ENCODE peak calls at places on chromosomes 5 and 9, in seven cellular contexts. S, P, C, A, E, K and M are unnamed samples.

GRCh38 chr9:135608999-135609317 is 30.4 kb downstream of the GLT6D1 start:
- DNase-seq in S (no peak), P (no peak), C (no peak), A (no peak), E (no peak), K (no peak), M (no peak)

GRCh38 chr5:115295775-115296129 is 702 bp downstream of the CCDC112 start:
- DNase-seq in S (no peak), P (no peak), C (no peak), A (peak; percentile 81), E (peak; percentile 13), K (no peak), M (no peak)

GRCh38 chr5:37005946-37006540 is 129.5 kb downstream of the NIPBL start:
- DNase-seq in S (no peak), P (no peak), C (no peak), A (peak; percentile 33), E (peak; percentile 68), K (peak; percentile 62), M (no peak)

GRCh38 chr5:128536861-128537305 is 1.2 kb downstream of the FBN2 start:
- DNase-seq in S (no peak), P (no peak), C (peak; percentile 75), A (peak; percentile 27), E (no peak), K (no peak), M (no peak)

GRCh38 chr9:128399851-128400250 is 20.8 kb upstream of the CERCAM start:
- DNase-seq in S (no peak), P (no peak), C (no peak), A (no peak), E (no peak), K (no peak), M (peak; percentile 72)

GRCh38 chr5:95759634-95760033 is 28.5 kb downstream of the RHOBTB3 start:
- DNase-seq in S (no peak), P (peak; percentile 8), C (no peak), A (peak; percentile 60), E (peak; percentile 97), K (peak; percentile 6), M (peak; percentile 59)

GRCh38 chr5:140186155-140186753 is 11.3 kb downstream of the CYSTM1 start:
- DNase-seq in S (no peak), P (no peak), C (no peak), A (no peak), E (no peak), K (no peak), M (no peak)

GRCh38 chr5:54719384-54720306 is 202.1 kb downstream of the SNX18 start:
- DNase-seq in S (no peak), P (no peak), C (no peak), A (no peak), E (peak; percentile 16), K (peak; percentile 45), M (no peak)

GRCh38 chr9:89750117-89750551 is 145.3 kb downstream of the GADD45G start:
- DNase-seq in S (no peak), P (peak; percentile 10), C (no peak), A (peak; percentile 84), E (no peak), K (no peak), M (peak; percentile 90)

GRCh38 chr9:91972076-91972626 is 22.1 kb upstream of the ROR2 start:
- DNase-seq in S (no peak), P (no peak), C (no peak), A (no peak), E (no peak), K (no peak), M (no peak)

GRCh38 chr5:41094871-41095270 is 23.7 kb upstream of the MROH2B start:
- DNase-seq in S (no peak), P (no peak), C (no peak), A (no peak), E (peak; percentile 83), K (peak; percentile 70), M (peak; percentile 33)

GRCh38 chr5:125274938-125275759 is 528.7 kb upstream of the ZNF608 start:
- DNase-seq in S (no peak), P (peak; percentile 58), C (no peak), A (peak; percentile 97), E (no peak), K (peak; percentile 21), M (peak; percentile 54)

GRCh38 chr5:126793097-126793496 is 16.2 kb downstream of the LMNB1 start:
- DNase-seq in S (no peak), P (no peak), C (no peak), A (no peak), E (no peak), K (no peak), M (no peak)

GRCh38 chr9:37480759-37481158 is 5.0 kb upstream of the POLR1E start:
- DNase-seq in S (no peak), P (no peak), C (no peak), A (no peak), E (no peak), K (no peak), M (no peak)

GRCh38 chr5:138653502-138653901 is 78.3 kb upstream of the HSPA9 start:
- DNase-seq in S (no peak), P (no peak), C (peak; percentile 8), A (peak; percentile 67), E (peak; percentile 64), K (no peak), M (no peak)